ENCODE peak calls at places on chromosomes 1 and 21, in eight cellular contexts. Y is activated CD8-positive, alpha-beta memory T cell treated with anti-CD3 and anti-CD28 coated beads, Interleukin-2, amount 10 ng/mL, durations not matched to agents 7 days and 5 days; O is lower lobe of right lung; Z is T-cell; V is upper lobe of right lung; J is activated naive CD4-positive, alpha-beta T cell treated with anti-CD3 and anti-CD28 coated beads, Interleukin-2, amount 50 U/mL, for 72 hours; T is heart right ventricle; U is activated CD4-positive, alpha-beta T cell treated with anti-CD3 and anti-CD28 coated beads for 36 hours. A is an unnamed sample.

GRCh38 chr21:26843912-26844257 is 1.3 kb downstream of the ADAMTS1 start:
- ATAC-seq in Y (peak; percentile 9), J (no peak), O (peak; percentile 1), T (no peak), U (no peak), V (no peak), Z (no peak), A (no peak)

GRCh38 chr1:71400050-71400449 is 319.2 kb upstream of the ZRANB2 start:
- ATAC-seq in O (no peak), Y (no peak), T (no peak), U (no peak), Z (no peak), J (no peak), V (no peak), A (no peak)

GRCh38 chr1:93640656-93641440 is 40.8 kb downstream of the BCAR3 start:
- ATAC-seq in J (no peak), Z (no peak), T (no peak), U (no peak), V (peak; percentile 19), O (no peak), Y (no peak), A (no peak)

GRCh38 chr1:167627615-167627864 is 2.5 kb upstream of the RCSD1 start:
- ATAC-seq in V (peak; percentile 51), O (peak; percentile 46), U (no peak), Y (peak; percentile 12), T (no peak), Z (peak; percentile 3), J (peak; percentile 13), A (peak; percentile 34)

GRCh38 chr1:44605904-44606615 is 68.2 kb downstream of the TMEM53 start:
- ATAC-seq in J (no peak), U (no peak), V (no peak), Z (no peak), Y (no peak), O (no peak), T (no peak), A (no peak)

GRCh38 chr1:201208236-201208635 is 17.6 kb downstream of the IGFN1 start:
- ATAC-seq in Z (no peak), T (no peak), J (no peak), Y (no peak), U (no peak), V (no peak), O (no peak), A (no peak)

GRCh38 chr1:64505944-64506658 is 36.2 kb downstream of the CACHD1 start:
- ATAC-seq in V (peak; percentile 70), Z (peak; percentile 55), U (peak; percentile 81), T (no peak), J (peak; percentile 81), Y (no peak), O (peak; percentile 70), A (peak; percentile 13)

GRCh38 chr1:51044834-51045233 is 57.2 kb upstream of the C1orf185 start:
- ATAC-seq in Z (no peak), U (no peak), J (no peak), O (no peak), Y (no peak), V (no peak), T (no peak), A (no peak)

GRCh38 chr1:214330715-214331114 is 49.8 kb downstream of the SMYD2 start:
- ATAC-seq in J (no peak), Z (no peak), O (no peak), V (no peak), Y (no peak), U (no peak), T (no peak), A (no peak)

GRCh38 chr1:61892977-61893376 is 150.7 kb downstream of the PATJ start:
- ATAC-seq in T (no peak), Y (no peak), J (no peak), O (no peak), V (no peak), Z (no peak), U (peak; percentile 39), A (no peak)